ENCODE peak calls at places on chromosome 22, in seven cellular contexts. T, R, H, Y, U, M and X are unnamed samples.

GRCh38 chr22:48154943-48155240 is 1392.4 kb downstream of the TBC1D22A start:
- DNase-seq in H (no peak), R (no peak), U (no peak), Y (no peak), T (no peak), M (no peak), X (no peak)

GRCh38 chr22:20141186-20142077 is 9.4 kb downstream of the CCDC188 start:
- DNase-seq in R (no peak), M (no peak), H (no peak), U (no peak), T (no peak), Y (no peak), X (no peak)

GRCh38 chr22:22233081-22233480 is 11.5 kb upstream of the VPREB1 start:
- DNase-seq in R (no peak), Y (no peak), H (no peak), T (no peak), M (no peak), U (no peak), X (no peak)

GRCh38 chr22:48167238-48167637 is 1404.8 kb downstream of the TBC1D22A start:
- DNase-seq in R (no peak), T (peak; percentile 17), Y (no peak), H (no peak), M (no peak), U (no peak), X (no peak)

GRCh38 chr22:20968281-20968977 is 1.4 kb downstream of the AIFM3 start:
- DNase-seq in Y (no peak), M (no peak), T (no peak), U (no peak), H (no peak), R (peak; percentile 25), X (no peak)

GRCh38 chr22:45055936-45056335 is 46.1 kb upstream of the PHF21B start:
- DNase-seq in U (no peak), R (no peak), T (no peak), Y (no peak), H (no peak), M (no peak), X (no peak)

GRCh38 chr22:41775976-41776375 is 24.5 kb upstream of the CCDC134 start:
- DNase-seq in H (no peak), R (no peak), M (no peak), T (no peak), Y (no peak), U (no peak), X (no peak)

GRCh38 chr22:19823638-19824196 is 31.0 kb downstream of the GNB1L start:
- DNase-seq in T (no peak), R (no peak), H (peak; percentile 12), U (peak; percentile 62), M (no peak), Y (no peak), X (no peak)

GRCh38 chr22:32534252-32535215 is 59.9 kb downstream of the FBXO7 start:
- DNase-seq in T (no peak), H (no peak), R (no peak), U (peak; percentile 87), M (no peak), Y (no peak), X (no peak)

GRCh38 chr22:44599084-44599483 is 101.1 kb upstream of the RTL6 start:
- DNase-seq in M (no peak), U (no peak), H (no peak), R (no peak), Y (no peak), T (no peak), X (no peak)

GRCh38 chr22:23526588-23527315 is 53.3 kb downstream of the IGLL1 start:
- DNase-seq in R (peak; percentile 66), H (no peak), T (no peak), Y (no peak), M (no peak), U (no peak), X (no peak)

GRCh38 chr22:48485144-48486135 is 1342.2 kb downstream of the BRD1 start:
- DNase-seq in Y (no peak), R (no peak), T (no peak), M (no peak), U (no peak), H (no peak), X (no peak)

GRCh38 chr22:24033731-24034130 is 22.6 kb downstream of the CABIN1 start:
- DNase-seq in R (no peak), H (no peak), U (no peak), T (no peak), M (no peak), Y (no peak), X (no peak)

GRCh38 chr22:29716814-29717213 is 3.0 kb upstream of the CABP7 start:
- DNase-seq in R (no peak), U (peak; percentile 84), H (no peak), M (no peak), Y (no peak), T (peak; percentile 66), X (no peak)

GRCh38 chr22:25362215-25362882 is 142.9 kb downstream of the CRYBB2 start:
- DNase-seq in M (no peak), H (peak; percentile 88), R (peak; percentile 83), T (peak; percentile 74), U (peak; percentile 35), Y (no peak), X (peak; percentile 87)

GRCh38 chr22:29691636-29692326 is 28.0 kb upstream of the CABP7 start:
- DNase-seq in U (no peak), R (no peak), H (no peak), Y (peak; percentile 66), T (no peak), M (no peak), X (no peak)

GRCh38 chr22:29205598-29206371 is at the start of gene EMID1:
- DNase-seq in T (peak; percentile 90), H (no peak), M (no peak), U (no peak), R (peak; percentile 90), Y (no peak), X (no peak)

GRCh38 chr22:19721486-19722172 is 1.7 kb upstream of the GP1BB start:
- DNase-seq in M (no peak), U (peak; percentile 32), R (no peak), H (no peak), Y (no peak), T (no peak), X (no peak)

GRCh38 chr22:32083000-32083399 is 39.9 kb downstream of the SLC5A1 start:
- DNase-seq in R (no peak), U (no peak), H (no peak), Y (no peak), T (no peak), M (no peak), X (no peak)

DNA sequence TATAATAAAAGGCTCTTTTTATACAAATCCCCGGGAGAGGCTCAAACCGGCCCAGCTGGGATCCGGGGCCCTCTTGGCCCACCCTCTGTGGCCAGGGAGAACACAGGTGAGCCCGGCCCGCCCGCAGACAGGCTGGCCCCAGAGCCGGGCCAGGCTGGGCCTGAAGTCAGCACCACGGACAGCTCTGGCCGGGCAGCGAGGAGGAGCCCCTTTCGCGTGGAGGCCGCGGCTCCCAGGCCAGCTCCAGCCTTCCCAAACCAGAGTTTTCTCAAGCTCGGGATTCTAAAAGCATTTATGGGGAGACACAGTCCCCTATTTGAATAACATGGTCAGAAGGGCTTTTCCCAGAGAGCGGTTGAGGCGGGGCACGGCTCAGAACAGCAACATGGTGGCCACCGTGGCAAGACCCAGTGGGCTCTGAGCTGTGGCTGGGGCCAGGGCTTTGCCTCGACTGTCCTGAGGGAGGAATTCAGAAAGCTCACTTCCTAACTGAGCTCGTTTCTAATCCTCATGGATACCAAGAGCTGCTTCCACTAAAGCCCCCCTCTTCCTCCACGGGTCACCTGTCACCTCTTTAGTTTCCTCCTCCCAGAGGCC is 115.4 kb downstream of the BRD1 start:
- DNase-seq in Y (no peak), T (peak; percentile 56), U (no peak), R (no peak), H (no peak), M (no peak), X (no peak)
- TF ChIP-seq TAF1 in Y (no peak), T (no peak), U (peak; percentile 20), R (no peak), H (no peak), M (no peak), X (no peak)

GRCh38 chr22:27564806-27565205 is 236.8 kb downstream of the MN1 start:
- DNase-seq in U (no peak), H (no peak), T (no peak), M (no peak), R (no peak), Y (no peak), X (no peak)
- TF ChIP-seq TAF1 in U (no peak), H (no peak), T (no peak), M (no peak), R (no peak), Y (no peak), X (no peak)

GRCh38 chr22:46769191-46769675 is 6.8 kb downstream of the TBC1D22A start:
- DNase-seq in H (no peak), T (no peak), Y (no peak), U (no peak), R (no peak), M (no peak), X (no peak)
- TF ChIP-seq TAF1 in H (no peak), T (no peak), Y (no peak), U (no peak), R (no peak), M (no peak), X (no peak)

GRCh38 chr22:46245515-46245914 is 4.6 kb downstream of the CDPF1 start:
- DNase-seq in H (no peak), U (no peak), M (no peak), R (peak; percentile 46), T (no peak), Y (no peak), X (no peak)
- TF ChIP-seq TAF1 in H (no peak), U (no peak), M (no peak), R (no peak), T (no peak), Y (no peak), X (no peak)

GRCh38 chr22:36413022-36413770 is 25.4 kb upstream of the MYH9 start:
- DNase-seq in U (peak; percentile 53), T (no peak), H (no peak), R (no peak), Y (no peak), M (no peak), X (no peak)
- TF ChIP-seq TAF1 in U (no peak), T (no peak), H (no peak), R (no peak), Y (no peak), M (no peak), X (no peak)

GRCh38 chr22:43296279-43296902 is 46.8 kb downstream of the SCUBE1 start:
- DNase-seq in U (no peak), Y (no peak), T (no peak), H (no peak), R (no peak), M (no peak), X (no peak)
- TF ChIP-seq TAF1 in U (no peak), Y (no peak), T (no peak), H (no peak), R (no peak), M (no peak), X (no peak)

GRCh38 chr22:39176067-39176621 is 23.7 kb upstream of the CBX7 start:
- DNase-seq in Y (no peak), T (no peak), U (peak; percentile 72), R (no peak), M (no peak), H (no peak), X (no peak)
- TF ChIP-seq TAF1 in Y (peak; percentile 55), T (no peak), U (no peak), R (no peak), M (no peak), H (no peak), X (no peak)